ENCODE peak calls at places on chromosomes 4 and X, in seven cellular contexts. A is naive thymus-derived CD8-positive, alpha-beta T cell; Z is neural crest cell; U is endothelial cell; G is NCI-H524 treated with DMSO at 0.1 percent for 48 hours; P is immature natural killer cell; L is NCI-H2081. S is an unnamed sample.

GRCh38 chr4:177391287-177391686 is 51.0 kb downstream of the AGA start:
- DNase-seq in G (no peak), L (no peak), A (no peak), P (no peak), U (no peak), Z (no peak), S (no peak)

GRCh38 chrX:110219920-110220319 is 98.0 kb downstream of the AMMECR1 start:
- DNase-seq in G (no peak), P (no peak), A (no peak), U (no peak), L (no peak), Z (no peak), S (no peak)

GRCh38 chr4:86927843-86928395 is 6.9 kb upstream of the AFF1 start:
- DNase-seq in P (no peak), L (no peak), G (no peak), Z (no peak), U (no peak), A (no peak), S (no peak)

GRCh38 chr4:101367201-101367600 is 19.9 kb upstream of the PPP3CA start:
- DNase-seq in G (no peak), A (no peak), Z (no peak), L (no peak), P (no peak), U (no peak), S (no peak)

GRCh38 chr4:118969359-118969758 is 80.7 kb downstream of the SYNPO2 start:
- DNase-seq in P (no peak), U (peak), G (no peak), Z (no peak), L (peak), A (no peak), S (no peak)

GRCh38 chr4:184825394-184826314 is at the start of gene ACSL1:
- DNase-seq in U (peak), A (peak), G (no peak), Z (peak), L (peak), P (peak), S (peak)

GRCh38 chr4:105092768-105093167 is 53.9 kb upstream of the TET2 start:
- DNase-seq in G (no peak), A (no peak), L (no peak), Z (no peak), U (no peak), P (no peak), S (no peak)

GRCh38 chr4:128766781-128767180 is 42.7 kb upstream of the JADE1 start:
- DNase-seq in G (no peak), P (no peak), Z (no peak), L (no peak), U (no peak), A (no peak), S (no peak)

GRCh38 chr4:176277162-176277904 is 8.3 kb upstream of the ASB5 start:
- DNase-seq in A (no peak), P (no peak), U (peak), G (peak), Z (peak), L (peak), S (no peak)

GRCh38 chrX:142998447-142999208 is 27.1 kb upstream of the SPANXN4 start:
- DNase-seq in P (no peak), U (no peak), A (no peak), Z (no peak), G (no peak), L (no peak), S (no peak)

GRCh38 chr4:26326791-26327190 is 6.0 kb downstream of the RBPJ start:
- DNase-seq in L (peak), G (no peak), A (no peak), P (no peak), U (no peak), Z (no peak), S (no peak)

GRCh38 chr4:182207806-182208483 is 35.3 kb upstream of the TENM3 start:
- DNase-seq in L (no peak), P (no peak), G (no peak), U (no peak), A (no peak), Z (no peak), S (no peak)

GRCh38 chr4:5750052-5750950 is 39.3 kb downstream of the EVC start:
- DNase-seq in L (no peak), G (no peak), Z (no peak), P (no peak), U (no peak), A (no peak), S (no peak)

GRCh38 chr4:107258359-107258758 is 222.2 kb upstream of the DKK2 start:
- DNase-seq in L (no peak), G (no peak), A (no peak), Z (no peak), P (no peak), U (no peak), S (no peak)

GRCh38 chrX:83845397-83845796 is 15.5 kb upstream of the CYLC1 start:
- DNase-seq in L (peak), A (no peak), G (peak), Z (no peak), U (peak), P (peak), S (peak)